ENCODE peak calls at places on chromosomes 13 and 19, in seven cellular contexts. A is EL; Q is fibroblast of the aortic adventitia; Y is NCI-H1105; B is T-cell; J is stimulated activated CD8-positive, alpha-beta memory T cell treated with anti-CD3 and anti-CD28 coated beads, Interleukin-7, amount 100 ng/mL, for 1 hour; S is ACHN. U is an unnamed sample.

GRCh38 chr19:46847528-46847927 is 3.1 kb downstream of the AP2S1 start:
- DNase-seq in A (no peak), Q (no peak), Y (no peak), B (no peak), J (no peak), S (no peak), U (no peak)

GRCh38 chr19:28498404-28498976 is 714.5 kb downstream of the UQCRFS1 start:
- DNase-seq in A (no peak), Q (no peak), Y (no peak), B (no peak), J (no peak), S (no peak), U (no peak)

GRCh38 chr19:51572908-51573307 is 1.8 kb downstream of the ZNF175 start:
- DNase-seq in A (peak; percentile 92), Q (peak; percentile 61), Y (no peak), B (no peak), J (no peak), S (no peak), U (no peak)

GRCh38 chr13:73782781-73783180 is 351.4 kb downstream of the KLF12 start:
- DNase-seq in A (no peak), Q (no peak), Y (no peak), B (no peak), J (no peak), S (no peak), U (no peak)

GRCh38 chr19:49430678-49431329 is 5.6 kb downstream of the GFY start:
- DNase-seq in A (no peak), Q (no peak), Y (no peak), B (no peak), J (no peak), S (no peak), U (no peak)

GRCh38 chr19:38665950-38666661 is 18.7 kb downstream of the ACTN4 start:
- DNase-seq in A (peak; percentile 96), Q (peak; percentile 64), Y (no peak), B (no peak), J (no peak), S (no peak), U (peak; percentile 93)

GRCh38 chr13:94329277-94329676 is 150.2 kb downstream of the DCT start:
- DNase-seq in A (no peak), Q (peak; percentile 80), Y (no peak), B (no peak), J (no peak), S (peak; percentile 26), U (no peak)

GRCh38 chr13:27635256-27635655 is 13.6 kb downstream of the POLR1D start:
- DNase-seq in A (no peak), Q (no peak), Y (no peak), B (no peak), J (no peak), S (no peak), U (no peak)

U was measured in lower leg skin.